ENCODE peak calls at places on chromosome 12, in seven cellular contexts. One of them, this sample, is unnamed.

GRCh38 chr12:39619316-39619659 is 315 bp downstream of the ABCD2 start:
- DNase-seq in head of caudate nucleus: peak; percentile 66
- DNase-seq in thoracic aorta: no peak
- DNase-seq in erythroblast: no peak
- DNase-seq in K562: no peak
- DNase-seq in endodermal cell: no peak
- DNase-seq in stimulated activated CD8-positive, alpha-beta memory T cell treated with anti-CD3 and anti-CD28 coated beads, Interleukin-7, amount 100 ng/mL, for 24 hours: no peak
- DNase-seq in this sample: peak; percentile 93

GRCh38 chr12:33223956-33224355 is 215.7 kb downstream of the SYT10 start:
- DNase-seq in head of caudate nucleus: no peak
- DNase-seq in thoracic aorta: no peak
- DNase-seq in erythroblast: no peak
- DNase-seq in K562: no peak
- DNase-seq in endodermal cell: no peak
- DNase-seq in stimulated activated CD8-positive, alpha-beta memory T cell treated with anti-CD3 and anti-CD28 coated beads, Interleukin-7, amount 100 ng/mL, for 24 hours: no peak
- DNase-seq in this sample: no peak

GRCh38 chr12:49055978-49056754 is 4.4 kb downstream of the KMT2D start:
- DNase-seq in head of caudate nucleus: peak; percentile 81
- DNase-seq in thoracic aorta: no peak
- DNase-seq in erythroblast: peak; percentile 73
- DNase-seq in K562: peak; percentile 84
- DNase-seq in endodermal cell: peak; percentile 83
- DNase-seq in stimulated activated CD8-positive, alpha-beta memory T cell treated with anti-CD3 and anti-CD28 coated beads, Interleukin-7, amount 100 ng/mL, for 24 hours: no peak
- DNase-seq in this sample: no peak

GRCh38 chr12:6267007-6267721 is 43.3 kb upstream of the PLEKHG6 start:
- DNase-seq in head of caudate nucleus: no peak
- DNase-seq in thoracic aorta: no peak
- DNase-seq in erythroblast: no peak
- DNase-seq in K562: no peak
- DNase-seq in endodermal cell: no peak
- DNase-seq in stimulated activated CD8-positive, alpha-beta memory T cell treated with anti-CD3 and anti-CD28 coated beads, Interleukin-7, amount 100 ng/mL, for 24 hours: peak; percentile 29
- DNase-seq in this sample: no peak

GRCh38 chr12:75378354-75378753 is 12.5 kb upstream of the GLIPR1L2 start:
- DNase-seq in head of caudate nucleus: no peak
- DNase-seq in thoracic aorta: no peak
- DNase-seq in erythroblast: no peak
- DNase-seq in K562: no peak
- DNase-seq in endodermal cell: no peak
- DNase-seq in stimulated activated CD8-positive, alpha-beta memory T cell treated with anti-CD3 and anti-CD28 coated beads, Interleukin-7, amount 100 ng/mL, for 24 hours: no peak
- DNase-seq in this sample: no peak

GRCh38 chr12:59660148-59660547 is 64.3 kb downstream of the SLC16A7 start:
- DNase-seq in head of caudate nucleus: no peak
- DNase-seq in thoracic aorta: no peak
- DNase-seq in erythroblast: no peak
- DNase-seq in K562: no peak
- DNase-seq in endodermal cell: no peak
- DNase-seq in stimulated activated CD8-positive, alpha-beta memory T cell treated with anti-CD3 and anti-CD28 coated beads, Interleukin-7, amount 100 ng/mL, for 24 hours: no peak
- DNase-seq in this sample: no peak

GRCh38 chr12:130398089-130398848 is 60.6 kb downstream of the PIWIL1 start:
- DNase-seq in head of caudate nucleus: no peak
- DNase-seq in thoracic aorta: no peak
- DNase-seq in erythroblast: no peak
- DNase-seq in K562: no peak
- DNase-seq in endodermal cell: no peak
- DNase-seq in stimulated activated CD8-positive, alpha-beta memory T cell treated with anti-CD3 and anti-CD28 coated beads, Interleukin-7, amount 100 ng/mL, for 24 hours: no peak
- DNase-seq in this sample: no peak

GRCh38 chr12:48972213-48973021 is 882 bp upstream of the WNT10B start:
- DNase-seq in head of caudate nucleus: no peak
- DNase-seq in thoracic aorta: no peak
- DNase-seq in erythroblast: no peak
- DNase-seq in K562: no peak
- DNase-seq in endodermal cell: peak; percentile 72
- DNase-seq in stimulated activated CD8-positive, alpha-beta memory T cell treated with anti-CD3 and anti-CD28 coated beads, Interleukin-7, amount 100 ng/mL, for 24 hours: no peak
- DNase-seq in this sample: no peak

GRCh38 chr12:129868566-129868965 is 35.3 kb downstream of the TMEM132D start:
- DNase-seq in head of caudate nucleus: no peak
- DNase-seq in thoracic aorta: no peak
- DNase-seq in erythroblast: no peak
- DNase-seq in K562: peak; percentile 9
- DNase-seq in endodermal cell: no peak
- DNase-seq in stimulated activated CD8-positive, alpha-beta memory T cell treated with anti-CD3 and anti-CD28 coated beads, Interleukin-7, amount 100 ng/mL, for 24 hours: no peak
- DNase-seq in this sample: no peak

GRCh38 chr12:26318661-26319068 is 123.3 kb downstream of the SSPN start:
- DNase-seq in head of caudate nucleus: peak; percentile 73
- DNase-seq in thoracic aorta: no peak
- DNase-seq in erythroblast: no peak
- DNase-seq in K562: peak; percentile 51
- DNase-seq in endodermal cell: peak; percentile 57
- DNase-seq in stimulated activated CD8-positive, alpha-beta memory T cell treated with anti-CD3 and anti-CD28 coated beads, Interleukin-7, amount 100 ng/mL, for 24 hours: no peak
- DNase-seq in this sample: no peak

GRCh38 chr12:76866726-76867125 is 12.1 kb downstream of the CSRP2 start:
- DNase-seq in head of caudate nucleus: no peak
- DNase-seq in thoracic aorta: no peak
- DNase-seq in erythroblast: no peak
- DNase-seq in K562: no peak
- DNase-seq in endodermal cell: peak; percentile 45
- DNase-seq in stimulated activated CD8-positive, alpha-beta memory T cell treated with anti-CD3 and anti-CD28 coated beads, Interleukin-7, amount 100 ng/mL, for 24 hours: no peak
- DNase-seq in this sample: no peak

GRCh38 chr12:31715283-31715825 is 13.5 kb downstream of the AMN1 start:
- DNase-seq in head of caudate nucleus: no peak
- DNase-seq in thoracic aorta: no peak
- DNase-seq in erythroblast: peak; percentile 60
- DNase-seq in K562: peak; percentile 83
- DNase-seq in endodermal cell: no peak
- DNase-seq in stimulated activated CD8-positive, alpha-beta memory T cell treated with anti-CD3 and anti-CD28 coated beads, Interleukin-7, amount 100 ng/mL, for 24 hours: no peak
- DNase-seq in this sample: no peak